ENCODE peak calls at places on chromosomes 2 and 18, in nine cellular contexts. E, O, D, P, F, Z, R, C and G are unnamed samples.

GRCh38 chr2:46555011-46555410 is 75.6 kb downstream of the TMEM247 start:
- DNase-seq in E (no peak), O (no peak), D (no peak), P (peak), F (no peak), Z (peak), R (peak), C (no peak), G (no peak)

GRCh38 chr2:18169787-18170175 is 291.3 kb downstream of the KCNS3 start:
- DNase-seq in E (no peak), O (no peak), D (no peak), P (no peak), F (no peak), Z (no peak), R (no peak), C (no peak), G (no peak)

GRCh38 chr18:3447035-3447894 is 2.7 kb upstream of the TGIF1 start:
- DNase-seq in E (peak), O (peak), D (peak), P (peak), F (no peak), Z (no peak), R (peak), C (no peak), G (peak)

GRCh38 chr2:105052773-105053172 is 14.9 kb downstream of the MRPS9 start:
- DNase-seq in E (peak), O (peak), D (no peak), P (no peak), F (no peak), Z (no peak), R (no peak), C (no peak), G (no peak)

GRCh38 chr2:152577611-152578010 is 139.7 kb downstream of the PRPF40A start:
- DNase-seq in E (peak), O (peak), D (no peak), P (no peak), F (no peak), Z (no peak), R (no peak), C (no peak), G (no peak)

GRCh38 chr18:51234117-51235010 is 36.9 kb upstream of the MEX3C start:
- DNase-seq in E (peak), O (peak), D (no peak), P (no peak), F (no peak), Z (no peak), R (peak), C (no peak), G (no peak)

GRCh38 chr2:191923652-191923997 is 76.7 kb upstream of the CAVIN2 start:
- DNase-seq in E (no peak), O (no peak), D (no peak), P (no peak), F (no peak), Z (no peak), R (peak), C (no peak), G (no peak)

GRCh38 chr2:65377556-65378307 is 54.7 kb downstream of the SPRED2 start:
- DNase-seq in E (peak), O (peak), D (no peak), P (no peak), F (peak), Z (no peak), R (peak), C (no peak), G (no peak)

GRCh38 chr2:137302957-137303356 is 537.6 kb downstream of the THSD7B start:
- DNase-seq in E (no peak), O (no peak), D (no peak), P (no peak), F (no peak), Z (no peak), R (no peak), C (no peak), G (no peak)

GRCh38 chr18:76126327-76126726 is 368.7 kb downstream of the ZNF516 start:
- DNase-seq in E (no peak), O (no peak), D (peak), P (no peak), F (no peak), Z (no peak), R (no peak), C (no peak), G (peak)

GRCh38 chr18:50819027-50819726 is 639 bp downstream of the MRO start:
- DNase-seq in E (peak), O (no peak), D (peak), P (no peak), F (no peak), Z (no peak), R (peak), C (no peak), G (no peak)

GRCh38 chr2:160868891-160869290 is 291.3 kb upstream of the TANK start:
- DNase-seq in E (peak), O (peak), D (no peak), P (no peak), F (no peak), Z (no peak), R (no peak), C (no peak), G (no peak)

GRCh38 chr2:9326975-9327374 is 96.4 kb downstream of the ITGB1BP1 start:
- DNase-seq in E (peak), O (peak), D (no peak), P (no peak), F (no peak), Z (no peak), R (no peak), C (no peak), G (no peak)

GRCh38 chr2:187499941-187500532 is 52.0 kb upstream of the CALCRL start:
- DNase-seq in E (peak), O (peak), D (peak), P (peak), F (peak), Z (peak), R (peak), C (peak), G (peak)